ENCODE peak calls at places on chromosomes 7 and 10, in seven cellular contexts. V is epithelial cell of proximal tubule, P is NCI-H1092, S is choroid plexus epithelial cell, C is head of caudate nucleus, G is neural progenitor cell, X is endodermal cell. T is an unnamed sample.

GRCh38 chr7:15628876-15629275 is 57.6 kb downstream of the MEOX2 start:
- DNase-seq in V (peak; percentile 38), P (no peak), S (peak; percentile 26), C (no peak), G (no peak), X (no peak), T (no peak)

GRCh38 chr10:59362991-59363390 is 642 bp upstream of the FAM13C start:
- DNase-seq in V (no peak), P (peak; percentile 30), S (peak; percentile 44), C (peak; percentile 68), G (peak; percentile 85), X (peak; percentile 81), T (no peak)

GRCh38 chr10:101065479-101066145 is 3.8 kb downstream of the KAZALD1 start:
- DNase-seq in V (no peak), P (no peak), S (peak; percentile 72), C (no peak), G (no peak), X (no peak), T (no peak)

GRCh38 chr10:12749760-12750478 is 251.6 kb downstream of the CCDC3 start:
- DNase-seq in V (no peak), P (no peak), S (no peak), C (no peak), G (no peak), X (no peak), T (no peak)

GRCh38 chr7:78490526-78490925 is 692.0 kb downstream of the PHTF2 start:
- DNase-seq in V (no peak), P (no peak), S (no peak), C (no peak), G (no peak), X (no peak), T (no peak)

GRCh38 chr7:135205850-135206249 is 5.5 kb downstream of the WDR91 start:
- DNase-seq in V (no peak), P (no peak), S (no peak), C (no peak), G (no peak), X (no peak), T (peak; percentile 77)

GRCh38 chr10:5500162-5500670 is 846 bp upstream of the CALML5 start:
- DNase-seq in V (no peak), P (no peak), S (no peak), C (no peak), G (no peak), X (no peak), T (no peak)

GRCh38 chr10:52965489-52965888 is 192.9 kb upstream of the MBL2 start:
- DNase-seq in V (no peak), P (no peak), S (no peak), C (no peak), G (no peak), X (no peak), T (no peak)

GRCh38 chr7:111775205-111775604 is 212.9 kb upstream of the IMMP2L start:
- DNase-seq in V (no peak), P (no peak), S (no peak), C (no peak), G (no peak), X (no peak), T (no peak)

GRCh38 chr7:23956769-23957556 is 246.9 kb downstream of the STK31 start:
- DNase-seq in V (no peak), P (no peak), S (peak; percentile 41), C (no peak), G (peak; percentile 75), X (no peak), T (no peak)

GRCh38 chr10:30056281-30056680 is 3.1 kb downstream of the JCAD start:
- DNase-seq in V (no peak), P (no peak), S (peak; percentile 65), C (no peak), G (no peak), X (no peak), T (no peak)

GRCh38 chr10:27481486-27481885 is 22.6 kb upstream of the RAB18 start:
- DNase-seq in V (no peak), P (no peak), S (no peak), C (no peak), G (no peak), X (no peak), T (no peak)

GRCh38 chr10:91643700-91644099 is 10.8 kb upstream of the PPP1R3C start:
- DNase-seq in V (no peak), P (no peak), S (peak; percentile 43), C (no peak), G (peak; percentile 29), X (peak; percentile 80), T (no peak)

GRCh38 chr7:45893374-45893995 is 5.2 kb downstream of the IGFBP1 start:
- DNase-seq in V (no peak), P (no peak), S (no peak), C (no peak), G (no peak), X (no peak), T (no peak)

GRCh38 chr10:14084875-14085274 is 245.8 kb downstream of the FRMD4A start:
- DNase-seq in V (peak; percentile 37), P (no peak), S (peak; percentile 75), C (no peak), G (no peak), X (no peak), T (no peak)

GRCh38 chr10:42953684-42954674 is 122.9 kb upstream of the RET start:
- DNase-seq in V (no peak), P (no peak), S (no peak), C (peak; percentile 12), G (no peak), X (no peak), T (peak; percentile 77)

GRCh38 chr10:30185916-30186315 is 126.5 kb upstream of the JCAD start:
- DNase-seq in V (peak; percentile 59), P (no peak), S (peak; percentile 87), C (no peak), G (no peak), X (no peak), T (no peak)

GRCh38 chr10:73922007-73922863 is 11.3 kb downstream of the PLAU start:
- DNase-seq in V (no peak), P (no peak), S (no peak), C (no peak), G (no peak), X (no peak), T (no peak)

GRCh38 chr7:24858108-24858977 is 101.1 kb upstream of the GSDME start:
- DNase-seq in V (no peak), P (no peak), S (no peak), C (no peak), G (peak; percentile 11), X (no peak), T (no peak)

GRCh38 chr7:87435546-87435945 is 39.9 kb downstream of the ABCB4 start:
- DNase-seq in V (no peak), P (no peak), S (peak; percentile 57), C (no peak), G (no peak), X (no peak), T (no peak)

GRCh38 chr10:30751678-30752331 is 122.3 kb upstream of the LYZL2 start:
- DNase-seq in V (no peak), P (no peak), S (peak; percentile 72), C (peak; percentile 82), G (peak; percentile 84), X (peak; percentile 90), T (no peak)

GRCh38 chr10:13560597-13560996 is 26.2 kb upstream of the PRPF18 start:
- DNase-seq in V (peak; percentile 90), P (no peak), S (peak; percentile 35), C (no peak), G (no peak), X (no peak), T (no peak)

GRCh38 chr10:78471326-78471722 is 437.7 kb downstream of the RPS24 start:
- DNase-seq in V (no peak), P (no peak), S (no peak), C (no peak), G (no peak), X (no peak), T (peak; percentile 80)

GRCh38 chr10:127168251-127168650 is 28.1 kb downstream of the INSYN2A start:
- DNase-seq in V (no peak), P (no peak), S (no peak), C (peak; percentile 57), G (no peak), X (no peak), T (no peak)

GRCh38 chr7:71220210-71220695 is 88.3 kb downstream of the GALNT17 start:
- DNase-seq in V (no peak), P (no peak), S (peak; percentile 3), C (no peak), G (no peak), X (peak; percentile 32), T (no peak)

GRCh38 chr10:72344932-72345331 is 9.8 kb downstream of the DNAJB12 start:
- DNase-seq in V (no peak), P (no peak), S (no peak), C (no peak), G (no peak), X (peak; percentile 39), T (no peak)

GRCh38 chr10:111656066-111656465 is 527.5 kb downstream of the GPAM start:
- DNase-seq in V (no peak), P (no peak), S (no peak), C (no peak), G (no peak), X (no peak), T (no peak)

GRCh38 chr7:26723140-26723539 is 141.2 kb downstream of the SKAP2 start:
- DNase-seq in V (peak; percentile 18), P (no peak), S (no peak), C (no peak), G (peak; percentile 68), X (peak; percentile 48), T (no peak)

GRCh38 chr7:28990200-28990960 is 32.2 kb upstream of the TRIL start:
- DNase-seq in V (no peak), P (no peak), S (no peak), C (no peak), G (peak; percentile 20), X (no peak), T (no peak)

GRCh38 chr10:107561136-107561650 is 396.7 kb upstream of the SORCS1 start:
- DNase-seq in V (no peak), P (no peak), S (no peak), C (no peak), G (no peak), X (no peak), T (no peak)

GRCh38 chr7:2004841-2005351 is 227.8 kb downstream of the MAD1L1 start:
- DNase-seq in V (no peak), P (no peak), S (no peak), C (no peak), G (no peak), X (peak; percentile 38), T (no peak)

GRCh38 chr10:127158663-127159062 is 37.7 kb downstream of the INSYN2A start:
- DNase-seq in V (no peak), P (no peak), S (no peak), C (peak; percentile 1), G (no peak), X (no peak), T (no peak)

T was measured in vagina.